ENCODE peak calls at places on chromosomes 3 and 15, in eight cellular contexts. C is WERI-Rb-1, I is astrocyte, P is fibroblast of mammary gland, L is AML-193, S is tibial nerve, E is RWPE1, Q is NCI-H748 treated with DMSO at 0.1 percent for 48 hours. O is an unnamed sample.

GRCh38 chr3:71585891-71586809 is 2.6 kb upstream of the FOXP1 start:
- DNase-seq in C (no peak), I (peak), P (peak), L (peak), S (no peak), E (no peak), Q (peak), O (no peak)

GRCh38 chr3:58238830-58239229 is 1.2 kb downstream of the ABHD6 start:
- DNase-seq in C (no peak), I (no peak), P (no peak), L (no peak), S (no peak), E (no peak), Q (no peak), O (no peak)

GRCh38 chr3:94303897-94304296 is 241.0 kb downstream of the NSUN3 start:
- DNase-seq in C (no peak), I (peak), P (no peak), L (no peak), S (peak), E (no peak), Q (no peak), O (no peak)

GRCh38 chr3:12193485-12194165 is 34.9 kb upstream of the TIMP4 start:
- DNase-seq in C (no peak), I (peak), P (peak), L (peak), S (peak), E (peak), Q (no peak), O (no peak)

GRCh38 chr3:134376786-134377431 is 2.7 kb upstream of the AMOTL2 start:
- DNase-seq in C (no peak), I (no peak), P (no peak), L (no peak), S (no peak), E (no peak), Q (no peak), O (no peak)

GRCh38 chr15:35181538-35181937 is 96.4 kb upstream of the NANOGP8 start:
- DNase-seq in C (no peak), I (peak), P (peak), L (no peak), S (no peak), E (no peak), Q (no peak), O (no peak)

GRCh38 chr3:46093327-46093932 is 66.1 kb upstream of the XCR1 start:
- DNase-seq in C (no peak), I (no peak), P (no peak), L (no peak), S (no peak), E (no peak), Q (no peak), O (no peak)

GRCh38 chr15:72782993-72783562 is 480 bp downstream of the ADPGK start:
- DNase-seq in C (no peak), I (no peak), P (peak), L (peak), S (peak), E (peak), Q (no peak), O (no peak)

GRCh38 chr15:58440922-58441321 is 9.1 kb downstream of the LIPC start:
- DNase-seq in C (no peak), I (no peak), P (no peak), L (no peak), S (no peak), E (peak), Q (no peak), O (no peak)

GRCh38 chr3:56855856-56856538 is 54.2 kb upstream of the ARHGEF3 start:
- DNase-seq in C (peak), I (no peak), P (no peak), L (peak), S (no peak), E (no peak), Q (no peak), O (peak)

GRCh38 chr3:94336076-94336741 is 273.3 kb downstream of the NSUN3 start:
- DNase-seq in C (no peak), I (peak), P (peak), L (peak), S (no peak), E (peak), Q (peak), O (no peak)

O was measured in anterior cingulate cortex.